ENCODE peak calls at places on chromosomes 7 and 10, in ten cellular contexts. H is sigmoid colon; F is small intestine; W is upper lobe of right lung; Q is CD8-positive, alpha-beta T cell; V is K562; P is lung; A is tibial artery; T is thoracic aorta; G is CD8-positive, alpha-beta memory T cell. O is an unnamed sample. For H3K4me1, H3K9me3 and H3K36me3, the result is how much of the 10 kb centered on the place peaks cover.

GRCh38 chr7:27130540-27131389 is at the start of gene HOXA4:
- DNase-seq in V (no peak), H (peak), W (peak), A (peak), G (peak), Q (peak), F (peak), P (peak), T (peak), O (no peak)

GRCh38 chr10:28089467-28089866 is 90.6 kb upstream of the ODAD2 start:
- DNase-seq in W (no peak), P (no peak), Q (no peak), T (no peak), A (no peak), H (no peak), G (no peak), F (no peak), V (no peak), O (no peak)

GRCh38 chr7:5422324-5423271 is 1.0 kb downstream of the TNRC18 start:
- DNase-seq in A (no peak), T (no peak), V (peak), F (peak), H (no peak), W (peak), G (no peak), Q (no peak), P (no peak), O (no peak)

GRCh38 chr10:33336606-33337334 is 2.3 kb upstream of the NRP1 start:
- DNase-seq in Q (no peak), T (no peak), F (peak), W (peak), H (peak), V (no peak), G (no peak), P (no peak), A (peak), O (no peak)

GRCh38 chr7:122520961-122521555 is 177.9 kb downstream of the RNF133 start:
- DNase-seq in P (no peak), T (no peak), F (no peak), H (no peak), W (no peak), G (no peak), Q (no peak), A (no peak), V (no peak), O (peak)

GRCh38 chr7:149815121-149815520 is 23.1 kb upstream of the ZNF862 start:
- DNase-seq in P (no peak), V (no peak), T (no peak), G (no peak), Q (no peak), W (no peak), H (no peak), F (no peak), A (no peak), O (no peak)

GRCh38 chr10:129375912-129376311 is 91.1 kb upstream of the MGMT start:
- DNase-seq in H (no peak), V (no peak), A (no peak), F (no peak), P (no peak), W (no peak), T (no peak), Q (no peak), G (no peak), O (no peak)

GRCh38 chr7:98643232-98643985 is 26.3 kb downstream of the NPTX2 start:
- DNase-seq in W (peak), F (no peak), P (no peak), Q (no peak), T (no peak), V (no peak), A (no peak), H (no peak), G (no peak), O (no peak)

DNA sequence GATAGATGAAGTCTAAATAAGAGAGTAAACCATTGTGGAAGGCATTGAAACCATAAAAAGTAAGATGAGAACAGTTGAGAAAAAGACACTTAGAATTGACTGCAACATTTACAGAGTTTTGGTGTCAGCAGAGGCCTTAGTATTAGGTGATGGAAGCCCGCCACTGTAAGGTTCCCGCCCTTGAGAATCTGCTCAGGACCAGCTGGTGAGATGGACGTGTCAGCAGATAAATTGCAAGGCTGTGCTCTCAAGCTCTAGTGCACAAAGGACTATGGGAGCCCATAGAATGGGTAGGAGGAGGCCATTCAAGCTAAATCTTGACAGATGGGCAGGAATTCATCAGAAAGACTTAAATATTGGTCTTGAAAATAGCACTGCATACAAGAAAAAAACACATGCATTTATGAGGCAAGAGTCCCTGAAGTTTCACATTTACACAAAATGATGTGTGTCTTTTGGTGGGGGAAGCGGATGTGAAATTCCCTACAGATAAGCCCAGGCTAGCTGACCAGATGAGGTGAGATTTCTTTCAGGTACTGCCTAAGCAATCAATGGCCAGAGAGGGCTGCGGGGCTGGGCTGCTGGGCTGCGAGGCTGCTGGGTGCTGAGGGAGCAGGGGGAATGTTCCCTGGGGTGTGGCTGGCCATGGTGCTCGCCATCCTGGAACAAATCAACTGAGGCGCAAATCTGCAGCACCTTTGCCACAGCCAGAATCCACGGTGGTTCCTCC is 42.5 kb downstream of the SYPL1 start:
- DNase-seq in G (no peak), F (no peak), Q (no peak), A (no peak), P (no peak), T (no peak), V (peak), W (no peak), H (no peak), O (no peak)
- H3K4me1 ChIP-seq in G (under half), F (under half), Q (under half), A (under half), P (under half), T (under half), V (under half), W (half or more), H (half or more), O (under half)

DNA sequence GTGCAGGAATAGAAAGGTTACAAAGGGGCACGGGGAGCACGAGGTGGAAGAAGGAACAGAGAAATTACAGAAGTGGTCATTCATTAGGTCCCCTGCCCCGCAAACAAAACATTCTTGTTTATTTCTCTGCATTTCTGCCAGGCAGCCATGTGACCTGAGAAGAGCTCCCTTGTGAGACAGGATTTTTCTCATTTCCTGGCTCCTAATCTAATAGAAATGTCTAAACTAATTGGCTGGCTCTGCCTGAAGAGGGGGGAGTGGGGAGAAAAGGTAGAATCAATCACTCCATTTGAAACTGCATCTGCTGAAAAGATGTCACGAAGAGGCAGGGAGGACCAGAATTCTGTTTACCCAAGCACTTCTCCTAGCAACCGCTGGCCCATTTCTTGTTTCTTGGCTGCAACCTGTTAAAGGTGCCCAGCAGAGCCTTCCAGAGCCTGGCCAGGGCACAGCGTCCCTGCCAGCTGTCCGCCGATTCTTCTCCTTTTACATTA is 1227.5 kb downstream of the TYW1 start:
- DNase-seq in W (no peak), A (no peak), Q (no peak), P (no peak), H (no peak), G (no peak), V (no peak), T (no peak), F (no peak), O (no peak)
- H3K9me3 ChIP-seq in W (under half), A (under half), Q (under half), P (under half), H (under half), G (under half), V (under half), T (under half), F (under half), O (under half)

GRCh38 chr10:3159160-3159559 is 13.4 kb downstream of the PITRM1 start:
- DNase-seq in Q (no peak), P (no peak), H (no peak), V (no peak), T (no peak), W (no peak), F (no peak), G (no peak), A (no peak), O (no peak)
- H3K36me3 ChIP-seq in Q (half or more), P (half or more), H (under half), V (half or more), T (half or more), W (half or more), F (under half), G (half or more), A (half or more), O (under half)

DNA sequence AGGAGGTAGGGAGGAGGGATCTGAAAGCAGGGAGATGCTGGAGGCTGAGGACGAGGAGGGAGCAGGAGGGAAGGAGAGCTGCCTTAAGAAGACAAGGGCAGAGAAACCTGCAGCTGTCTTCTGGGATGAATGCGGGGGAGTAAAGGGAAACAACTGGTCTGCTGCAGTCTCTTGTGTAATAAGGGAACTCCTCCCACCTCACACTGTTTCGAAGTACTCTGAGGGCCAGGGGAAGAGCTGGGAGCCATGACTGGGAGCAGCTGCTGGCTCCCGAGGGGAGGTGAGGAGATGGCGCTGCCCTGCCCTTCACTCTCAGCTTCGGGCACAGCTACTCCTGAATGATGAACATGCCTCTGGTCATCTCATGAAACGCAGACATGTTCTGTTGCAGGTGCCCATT is 65.1 kb downstream of the CLEC2L start:
- DNase-seq in V (peak), Q (no peak), P (no peak), H (peak), W (no peak), G (no peak), A (no peak), F (no peak), T (no peak), O (no peak)
- H3K4me1 ChIP-seq in V (under half), Q (under half), P (under half), H (under half), W (under half), G (under half), A (under half), F (under half), T (under half), O (under half)

GRCh38 chr7:158579662-158580646 is 7.7 kb downstream of the PTPRN2 start:
- DNase-seq in A (no peak), Q (no peak), G (no peak), H (no peak), T (no peak), F (no peak), P (no peak), V (no peak), W (no peak), O (no peak)

GRCh38 chr7:158581440-158582088 is 6.1 kb downstream of the PTPRN2 start:
- DNase-seq in F (peak), W (no peak), V (no peak), G (no peak), P (no peak), H (peak), Q (no peak), T (no peak), A (no peak), O (no peak)

GRCh38 chr7:158583143-158583542 is 4.5 kb downstream of the PTPRN2 start:
- DNase-seq in V (no peak), A (no peak), F (no peak), H (peak), W (no peak), Q (no peak), T (no peak), P (no peak), G (no peak), O (no peak)

GRCh38 chr7:158583810-158584209 is 3.8 kb downstream of the PTPRN2 start:
- DNase-seq in H (no peak), P (no peak), F (no peak), V (no peak), W (no peak), A (no peak), G (no peak), Q (no peak), T (no peak), O (no peak)

GRCh38 chr7:158582089-158582456 is 5.5 kb downstream of the PTPRN2 start:
- DNase-seq in Q (no peak), V (peak), T (no peak), A (no peak), G (no peak), W (no peak), P (no peak), F (no peak), H (peak), O (no peak)
- H3K9me3 ChIP-seq in Q (under half), V (under half), T (under half), A (under half), G (under half), W (under half), P (under half), F (under half), H (under half), O (under half)

DNA sequence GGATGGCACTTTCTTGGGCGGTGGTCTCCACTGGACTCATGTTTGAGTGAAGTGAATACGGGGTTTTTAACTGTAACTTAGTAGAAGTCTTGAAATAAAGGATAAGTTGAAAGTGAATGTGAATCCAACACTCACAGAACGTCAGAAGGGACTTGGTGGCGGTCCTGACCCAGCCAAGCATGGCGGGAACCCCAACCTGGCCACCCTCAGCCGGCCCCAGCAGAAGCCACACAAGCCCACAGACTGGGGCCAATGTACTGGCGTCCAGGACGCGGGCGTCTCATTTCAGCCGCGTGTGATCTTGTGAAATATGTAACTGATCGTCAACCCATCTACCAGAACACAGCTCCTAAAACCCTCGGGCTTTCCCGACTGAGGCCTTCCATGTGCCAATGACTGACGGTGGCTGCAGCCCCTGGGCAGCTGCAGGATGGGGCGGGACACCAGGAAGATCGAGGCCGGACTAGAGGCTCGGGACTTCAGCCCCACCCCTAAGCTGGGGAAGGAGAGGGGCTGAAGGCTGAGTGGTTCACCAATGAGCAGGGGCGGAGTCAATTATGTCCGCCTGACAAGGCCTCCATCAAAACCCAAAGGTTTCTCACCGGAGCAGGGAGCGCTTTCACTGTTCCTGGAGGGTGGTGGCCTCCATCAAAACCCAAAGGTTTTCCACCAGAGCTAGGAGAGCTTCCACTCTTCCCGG is 161.5 kb downstream of the MAD1L1 start:
- DNase-seq in W (no peak), G (no peak), A (no peak), H (no peak), T (no peak), F (no peak), Q (no peak), P (no peak), V (no peak), O (no peak)
- H3K36me3 ChIP-seq in W (under half), G (under half), A (under half), H (under half), T (under half), F (under half), Q (under half), P (under half), V (under half), O (under half)

DNA sequence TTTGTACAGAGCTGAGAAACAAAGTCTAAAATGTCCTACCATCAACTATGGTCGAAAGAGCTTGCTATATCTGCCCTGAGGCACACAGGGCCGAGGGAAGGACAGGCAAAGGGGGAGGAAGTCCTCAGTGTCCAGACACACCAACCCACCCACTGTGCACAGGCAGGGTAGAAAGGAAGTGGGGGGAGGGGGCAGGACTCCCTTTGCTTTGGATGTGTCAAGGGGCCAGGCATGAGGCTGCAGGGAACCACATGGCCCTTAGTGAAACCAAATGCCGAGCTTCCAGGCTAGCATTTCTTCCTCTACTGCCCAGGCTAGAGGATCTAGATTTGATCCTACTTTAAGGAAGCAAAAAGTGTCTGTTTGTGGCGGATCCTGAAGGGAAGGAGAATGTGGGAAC is 28.6 kb downstream of the KCNH2 start:
- DNase-seq in V (peak), P (no peak), F (no peak), T (no peak), W (peak), A (no peak), Q (no peak), G (no peak), H (peak), O (no peak)
- H3K4me1 ChIP-seq in V (half or more), P (under half), F (under half), T (under half), W (under half), A (under half), Q (under half), G (under half), H (half or more), O (under half)

GRCh38 chr7:157467496-157468212 is 130.8 kb downstream of the DNAJB6 start:
- DNase-seq in G (no peak), W (no peak), H (peak), A (no peak), P (no peak), F (no peak), Q (no peak), T (no peak), V (peak), O (no peak)
- H3K9me3 ChIP-seq in G (under half), W (under half), H (under half), A (under half), P (under half), F (under half), Q (under half), T (under half), V (under half), O (under half)

DNA sequence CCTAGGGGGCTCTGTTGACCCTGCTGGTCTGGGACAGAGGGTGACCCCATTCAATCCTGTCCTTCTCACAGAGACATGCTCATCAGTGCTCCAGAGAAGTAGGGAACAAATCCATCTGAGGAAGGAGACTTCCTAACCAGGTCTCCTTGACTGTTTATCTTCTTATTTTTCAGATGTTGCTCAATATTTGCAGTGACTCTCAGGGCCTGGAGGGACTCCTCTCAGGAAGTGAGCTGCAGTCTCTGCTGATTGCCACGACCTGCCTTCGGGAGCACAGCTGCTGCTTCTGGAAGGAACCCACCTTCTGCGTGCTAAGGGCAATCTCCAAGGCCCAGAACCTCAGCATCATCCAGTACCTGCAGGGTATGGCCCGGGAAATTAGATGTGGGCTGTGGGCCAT is 41.0 kb downstream of the WDFY4 start:
- DNase-seq in F (no peak), A (no peak), G (no peak), T (no peak), V (no peak), W (no peak), P (no peak), H (no peak), Q (no peak), O (no peak)
- H3K36me3 ChIP-seq in F (under half), A (under half), G (under half), T (under half), V (under half), W (under half), P (under half), H (under half), Q (under half), O (under half)

DNA sequence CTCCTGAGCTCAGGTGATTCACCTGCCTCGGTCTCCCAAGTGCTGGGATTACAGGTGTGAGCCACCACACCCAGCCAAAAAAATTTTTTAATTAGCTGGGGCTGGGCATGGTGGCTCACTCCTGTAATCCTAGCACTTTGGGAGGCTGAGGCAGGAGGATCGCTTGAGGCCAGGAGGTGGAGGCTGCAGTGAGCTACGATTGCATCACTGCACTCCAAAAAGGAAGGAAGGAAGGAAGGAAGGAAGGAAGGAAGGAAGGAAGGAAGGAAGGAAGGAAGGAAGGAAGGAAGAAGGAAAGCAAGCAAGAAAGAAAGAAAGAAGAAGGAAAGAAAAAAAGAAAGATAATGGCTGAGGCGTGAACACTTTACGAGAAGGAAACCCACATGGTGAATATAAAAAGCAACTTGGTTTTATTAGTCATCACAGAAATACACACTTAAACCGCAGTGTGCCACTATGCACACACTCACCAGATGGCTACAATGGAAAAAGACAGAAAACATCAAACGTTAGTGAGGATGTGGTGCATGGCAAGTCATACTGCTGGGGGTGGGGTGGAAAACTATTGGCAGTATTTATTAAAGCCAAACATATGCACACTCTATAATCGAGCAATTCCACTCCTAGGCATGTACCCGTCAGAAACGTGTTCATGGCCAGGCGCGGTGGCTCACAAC is 4.4 kb upstream of the CCL26 start:
- DNase-seq in H (no peak), F (peak), T (no peak), A (no peak), P (no peak), W (no peak), Q (peak), G (peak), V (no peak), O (no peak)
- H3K4me1 ChIP-seq in H (under half), F (under half), T (under half), A (under half), P (under half), W (under half), Q (under half), G (under half), V (under half), O (under half)

O was measured in iPS DF 6.9.